ENCODE peak calls at places on chromosome 11, in five cellular contexts. V, Y, F, K and W are unnamed samples.

GRCh38 chr11:126152586-126152985 is 58.9 kb downstream of the RPUSD4 start:
- DNase-seq in V (no peak), Y (no peak), F (no peak), K (no peak), W (no peak)

GRCh38 chr11:3169952-3170755 is 5.0 kb upstream of the OSBPL5 start:
- DNase-seq in V (no peak), Y (no peak), F (no peak), K (no peak), W (no peak)

GRCh38 chr11:86196291-86196690 is 48.3 kb upstream of the EED start:
- DNase-seq in V (no peak), Y (no peak), F (no peak), K (no peak), W (no peak)

GRCh38 chr11:6468712-6469495 is 4.8 kb downstream of the TRIM3 start:
- DNase-seq in V (peak; percentile 84), Y (peak; percentile 76), F (no peak), K (peak; percentile 55), W (no peak)

GRCh38 chr11:130902380-130902779 is 13.9 kb downstream of the SNX19 start:
- DNase-seq in V (no peak), Y (no peak), F (no peak), K (no peak), W (no peak)

GRCh38 chr11:74749127-74749964 is 697 bp downstream of the RNF169 start:
- DNase-seq in V (no peak), Y (no peak), F (no peak), K (peak; percentile 53), W (no peak)

GRCh38 chr11:126477526-126478275 is 122.2 kb downstream of the ST3GAL4 start:
- DNase-seq in V (no peak), Y (no peak), F (no peak), K (no peak), W (no peak)

GRCh38 chr11:103800406-103801114 is 235.9 kb upstream of the DDI1 start:
- DNase-seq in V (no peak), Y (no peak), F (no peak), K (peak; percentile 48), W (no peak)

GRCh38 chr11:126990716-126991480 is 9.7 kb downstream of the KIRREL3 start:
- DNase-seq in V (no peak), Y (no peak), F (no peak), K (peak; percentile 78), W (no peak)

GRCh38 chr11:61067782-61068181 is 34.5 kb upstream of the CD5 start:
- DNase-seq in V (no peak), Y (no peak), F (peak; percentile 74), K (no peak), W (no peak)

GRCh38 chr11:1864831-1865665 is 12.2 kb downstream of the LSP1 start:
- DNase-seq in V (no peak), Y (no peak), F (no peak), K (no peak), W (no peak)

GRCh38 chr11:47415949-47416472 is 7.6 kb downstream of the SLC39A13 start:
- DNase-seq in V (no peak), Y (peak; percentile 62), F (no peak), K (peak; percentile 95), W (peak; percentile 94)